ENCODE peak calls at places on chromosomes 7 and 10, in nine cellular contexts. K, D, O, R, Q, H, A, W and Y are unnamed samples.

GRCh38 chr10:79400567-79401004 is 44.8 kb downstream of the ZCCHC24 start:
- DNase-seq in K (no peak), D (peak), O (peak), R (no peak), Q (no peak), H (peak), A (peak), W (peak), Y (no peak)

GRCh38 chr10:35546824-35547225 is 58.3 kb upstream of the GJD4 start:
- DNase-seq in K (peak), D (peak), O (peak), R (peak), Q (peak), H (peak), A (no peak), W (no peak), Y (no peak)

GRCh38 chr7:151238190-151238810 is 6.0 kb downstream of the CHPF2 start:
- DNase-seq in K (no peak), D (no peak), O (no peak), R (no peak), Q (no peak), H (no peak), A (no peak), W (no peak), Y (no peak)

GRCh38 chr7:884191-885003 is 8.0 kb downstream of the GET4 start:
- DNase-seq in K (no peak), D (no peak), O (no peak), R (no peak), Q (no peak), H (no peak), A (no peak), W (no peak), Y (no peak)

GRCh38 chr7:135467207-135467711 is 42.6 kb downstream of the CNOT4 start:
- DNase-seq in K (no peak), D (peak), O (no peak), R (no peak), Q (no peak), H (peak), A (no peak), W (no peak), Y (no peak)

GRCh38 chr7:17584822-17585221 is 286.4 kb downstream of the AHR start:
- DNase-seq in K (peak), D (no peak), O (peak), R (peak), Q (peak), H (no peak), A (no peak), W (no peak), Y (no peak)

GRCh38 chr7:43767311-43767710 is 8.8 kb downstream of the BLVRA start:
- DNase-seq in K (no peak), D (no peak), O (no peak), R (no peak), Q (no peak), H (no peak), A (no peak), W (peak), Y (peak)

GRCh38 chr7:51367614-51367968 is 51.0 kb upstream of the COBL start:
- DNase-seq in K (no peak), D (no peak), O (no peak), R (no peak), Q (no peak), H (no peak), A (no peak), W (no peak), Y (no peak)

GRCh38 chr7:36216063-36216684 is 63.1 kb downstream of the EEPD1 start:
- DNase-seq in K (no peak), D (no peak), O (peak), R (no peak), Q (no peak), H (peak), A (no peak), W (no peak), Y (no peak)

GRCh38 chr7:110522751-110523200 is 568.2 kb upstream of the LRRN3 start:
- DNase-seq in K (peak), D (peak), O (no peak), R (peak), Q (peak), H (peak), A (no peak), W (no peak), Y (no peak)

GRCh38 chr10:82378146-82378545 is 503.2 kb downstream of the NRG3 start:
- DNase-seq in K (peak), D (no peak), O (peak), R (peak), Q (peak), H (peak), A (no peak), W (no peak), Y (no peak)

GRCh38 chr10:127046975-127047877 is 142.0 kb downstream of the DOCK1 start:
- DNase-seq in K (no peak), D (no peak), O (peak), R (no peak), Q (peak), H (no peak), A (no peak), W (no peak), Y (peak)

GRCh38 chr7:102170417-102170970 is 116.2 kb upstream of the SH2B2 start:
- DNase-seq in K (no peak), D (no peak), O (peak), R (no peak), Q (peak), H (no peak), A (peak), W (no peak), Y (no peak)

GRCh38 chr10:108187396-108188012 is 1023.0 kb upstream of the SORCS1 start:
- DNase-seq in K (no peak), D (no peak), O (no peak), R (peak), Q (no peak), H (no peak), A (no peak), W (no peak), Y (no peak)

GRCh38 chr7:141654551-141654950 is 47.4 kb downstream of the DENND11 start:
- DNase-seq in K (peak), D (peak), O (peak), R (peak), Q (peak), H (peak), A (peak), W (no peak), Y (no peak)

GRCh38 chr7:18900801-18901200 is 216.6 kb downstream of the TWIST1 start:
- DNase-seq in K (no peak), D (no peak), O (peak), R (no peak), Q (peak), H (no peak), A (no peak), W (no peak), Y (no peak)

GRCh38 chr7:45888993-45889366 is 692 bp downstream of the IGFBP1 start:
- DNase-seq in K (no peak), D (no peak), O (no peak), R (no peak), Q (no peak), H (no peak), A (no peak), W (no peak), Y (no peak)

DNA sequence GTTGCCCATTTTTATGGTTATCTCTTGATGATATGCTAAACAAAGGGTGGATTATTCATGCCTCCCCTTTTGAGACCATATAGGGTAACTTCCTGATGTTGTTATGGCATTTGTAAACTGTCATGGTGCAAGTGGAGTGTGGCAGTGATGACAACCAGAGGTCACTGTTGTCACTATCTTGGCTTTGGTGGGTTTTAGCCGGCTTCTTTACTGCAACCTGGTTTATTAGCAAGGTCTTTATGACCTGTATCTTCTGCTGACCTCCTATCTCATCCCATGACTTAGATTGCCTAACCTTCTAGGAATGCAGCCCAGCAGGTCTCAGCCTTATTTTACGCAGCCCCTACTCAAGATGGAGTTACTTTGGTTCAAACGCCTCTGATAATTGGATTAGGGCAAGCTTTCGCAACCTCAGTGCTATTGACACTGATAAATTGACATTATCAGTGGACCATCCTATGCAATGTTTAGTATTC is 36.9 kb downstream of the BAG3 start:
- DNase-seq in K (no peak), D (peak), O (no peak), R (no peak), Q (no peak), H (no peak), A (no peak), W (no peak), Y (no peak)
- TF ChIP-seq CTCF in K (no peak), D (no peak), O (no peak), R (no peak), Q (no peak), H (no peak), A (no peak), W (no peak), Y (no peak)

GRCh38 chr7:104982773-104983619 is 31.0 kb upstream of the KMT2E start:
- DNase-seq in K (no peak), D (no peak), O (no peak), R (no peak), Q (no peak), H (no peak), A (no peak), W (no peak), Y (no peak)

GRCh38 chr7:104984591-104985258 is 29.3 kb upstream of the KMT2E start:
- DNase-seq in K (no peak), D (no peak), O (no peak), R (no peak), Q (no peak), H (no peak), A (no peak), W (no peak), Y (no peak)

GRCh38 chr7:104985259-104985617 is 28.8 kb upstream of the KMT2E start:
- DNase-seq in K (no peak), D (no peak), O (no peak), R (no peak), Q (no peak), H (no peak), A (no peak), W (no peak), Y (no peak)

GRCh38 chr7:104982308-104982755 is 31.7 kb upstream of the KMT2E start:
- DNase-seq in K (no peak), D (no peak), O (peak), R (peak), Q (peak), H (no peak), A (no peak), W (no peak), Y (no peak)

GRCh38 chr7:104983620-104984539 is 30.1 kb upstream of the KMT2E start:
- DNase-seq in K (no peak), D (peak), O (peak), R (peak), Q (peak), H (peak), A (peak), W (peak), Y (peak)
- TF ChIP-seq CTCF in K (peak), D (peak), O (peak), R (peak), Q (no peak), H (peak), A (peak), W (peak), Y (peak)

GRCh38 chr10:7130191-7130911 is 280.5 kb downstream of the SFMBT2 start:
- DNase-seq in K (no peak), D (no peak), O (no peak), R (no peak), Q (no peak), H (no peak), A (no peak), W (peak), Y (no peak)
- TF ChIP-seq CTCF in K (no peak), D (no peak), O (no peak), R (no peak), Q (no peak), H (no peak), A (no peak), W (no peak), Y (no peak)

GRCh38 chr7:118734541-118734940 is 510.0 kb downstream of the ANKRD7 start:
- DNase-seq in K (no peak), D (no peak), O (no peak), R (no peak), Q (no peak), H (no peak), A (no peak), W (no peak), Y (no peak)
- TF ChIP-seq CTCF in K (no peak), D (no peak), O (no peak), R (no peak), Q (no peak), H (no peak), A (no peak), W (no peak), Y (no peak)